ENCODE peak calls at places on chromosomes 16 and 17, in eight cellular contexts. X is ascending aorta; Y is sigmoid colon; V is NCI-H748 treated with DMSO at 0.1 percent for 48 hours; H is GM13977; A is AG09309; N is psoas muscle; L is activated naive CD8-positive, alpha-beta T cell treated with anti-CD3 and anti-CD28 coated beads for 36 hours. R is an unnamed sample.

GRCh38 chr16:49756971-49757743 is 98.8 kb downstream of the ZNF423 start:
- DNase-seq in X (no peak), Y (no peak), V (no peak), H (no peak), A (no peak), N (no peak), L (no peak), R (no peak)

GRCh38 chr17:45177563-45177962 is 15.9 kb downstream of the HEXIM2 start:
- DNase-seq in X (no peak), Y (no peak), V (no peak), H (no peak), A (no peak), N (no peak), L (no peak), R (no peak)

GRCh38 chr17:80431246-80432195 is 16.6 kb downstream of the ENDOV start:
- DNase-seq in X (no peak), Y (no peak), V (no peak), H (no peak), A (no peak), N (no peak), L (no peak), R (peak)

GRCh38 chr17:31787857-31788570 is 71.0 kb downstream of the COPRS start:
- DNase-seq in X (peak), Y (peak), V (no peak), H (no peak), A (peak), N (peak), L (no peak), R (peak)

GRCh38 chr17:57008958-57009357 is 31.0 kb downstream of the SCPEP1 start:
- DNase-seq in X (no peak), Y (no peak), V (no peak), H (no peak), A (no peak), N (no peak), L (no peak), R (no peak)

GRCh38 chr17:64092952-64093451 is 36.9 kb downstream of the ERN1 start:
- DNase-seq in X (no peak), Y (no peak), V (no peak), H (no peak), A (no peak), N (no peak), L (no peak), R (no peak)

GRCh38 chr17:17959520-17960361 is 12.5 kb downstream of the TOM1L2 start:
- DNase-seq in X (no peak), Y (no peak), V (no peak), H (peak), A (no peak), N (no peak), L (peak), R (no peak)

GRCh38 chr16:47888142-47888541 is 267.7 kb downstream of the ABCC12 start:
- DNase-seq in X (no peak), Y (no peak), V (no peak), H (no peak), A (no peak), N (no peak), L (no peak), R (no peak)

GRCh38 chr16:35745821-35746248 is 2286.4 kb downstream of the TP53TG3F start:
- DNase-seq in X (peak), Y (no peak), V (no peak), H (no peak), A (no peak), N (no peak), L (no peak), R (no peak)

GRCh38 chr16:5790512-5790911 is 692.9 kb upstream of the EEF2KMT start:
- DNase-seq in X (no peak), Y (no peak), V (no peak), H (no peak), A (no peak), N (no peak), L (no peak), R (no peak)

GRCh38 chr16:23141500-23141899 is 7.8 kb downstream of the USP31 start:
- DNase-seq in X (no peak), Y (no peak), V (no peak), H (no peak), A (no peak), N (no peak), L (no peak), R (no peak)

GRCh38 chr17:78748730-78749317 is 33.2 kb downstream of the CYTH1 start:
- DNase-seq in X (peak), Y (peak), V (no peak), H (no peak), A (no peak), N (peak), L (peak), R (peak)

GRCh38 chr17:30095507-30096244 is 20.9 kb upstream of the NSRP1 start:
- DNase-seq in X (no peak), Y (no peak), V (peak), H (peak), A (peak), N (no peak), L (no peak), R (no peak)

GRCh38 chr17:47207143-47208067 is 1.7 kb upstream of the MYL4 start:
- DNase-seq in X (no peak), Y (no peak), V (no peak), H (no peak), A (no peak), N (no peak), L (no peak), R (no peak)

GRCh38 chr17:45377401-45377800 is 55.3 kb downstream of the ARHGAP27 start:
- DNase-seq in X (no peak), Y (no peak), V (no peak), H (no peak), A (no peak), N (no peak), L (no peak), R (no peak)

GRCh38 chr17:49567104-49567521 is 8.6 kb upstream of the NXPH3 start:
- DNase-seq in X (peak), Y (no peak), V (no peak), H (no peak), A (no peak), N (no peak), L (no peak), R (peak)

GRCh38 chr17:50266384-50267073 is 7.7 kb upstream of the TMEM92 start:
- DNase-seq in X (peak), Y (peak), V (no peak), H (peak), A (peak), N (peak), L (no peak), R (peak)

GRCh38 chr17:79180358-79181005 is 105.9 kb downstream of the ENGASE start:
- DNase-seq in X (no peak), Y (no peak), V (no peak), H (no peak), A (no peak), N (no peak), L (no peak), R (no peak)

GRCh38 chr17:16935241-16935663 is 36.7 kb downstream of the TNFRSF13B start:
- DNase-seq in X (peak), Y (no peak), V (no peak), H (no peak), A (no peak), N (no peak), L (no peak), R (no peak)

GRCh38 chr16:56667581-56668571 is at the start of gene MT1G:
- DNase-seq in X (peak), Y (peak), V (no peak), H (no peak), A (no peak), N (peak), L (peak), R (peak)

GRCh38 chr17:72151565-72152391 is 31.0 kb downstream of the SOX9 start:
- DNase-seq in X (no peak), Y (no peak), V (no peak), H (no peak), A (no peak), N (peak), L (no peak), R (peak)

GRCh38 chr16:13110124-13110796 is 208.9 kb downstream of the SHISA9 start:
- DNase-seq in X (peak), Y (peak), V (no peak), H (no peak), A (no peak), N (peak), L (no peak), R (no peak)

GRCh38 chr16:87076950-87077749 is 240.0 kb downstream of the C16orf95 start:
- DNase-seq in X (no peak), Y (peak), V (no peak), H (no peak), A (no peak), N (no peak), L (peak), R (peak)

GRCh38 chr17:3030096-3030495 is 33.3 kb downstream of the OR1D5 start:
- DNase-seq in X (peak), Y (no peak), V (no peak), H (no peak), A (no peak), N (no peak), L (no peak), R (no peak)

GRCh38 chr17:59427425-59427921 is 96.0 kb downstream of the YPEL2 start:
- DNase-seq in X (peak), Y (no peak), V (no peak), H (no peak), A (no peak), N (no peak), L (peak), R (no peak)

GRCh38 chr17:14301761-14302401 is 1.0 kb downstream of the HS3ST3B1 start:
- DNase-seq in X (peak), Y (no peak), V (no peak), H (peak), A (no peak), N (peak), L (peak), R (peak)

GRCh38 chr16:23640669-23640958 is 496 bp downstream of the PALB2 start:
- DNase-seq in X (no peak), Y (no peak), V (no peak), H (no peak), A (no peak), N (no peak), L (no peak), R (no peak)

R was measured in right cardiac atrium.